ENCODE peak calls at places on chromosomes 1 and 21, in seven cellular contexts. Q is right lobe of liver, J is K562, A is heart left ventricle, O is sigmoid colon, I is esophagus squamous epithelium, U is transverse colon. E is an unnamed sample. For H3K36me3, the result is how much of the 10 kb centered on the place peaks cover.

GRCh38 chr1:87866416-87866815 is 537.7 kb downstream of the LMO4 start:
- DNase-seq in Q (no peak), J (no peak), A (no peak), O (no peak), I (no peak), U (no peak), E (no peak)

GRCh38 chr1:10280442-10281350 is 70.3 kb downstream of the KIF1B start:
- DNase-seq in Q (no peak), J (no peak), A (no peak), O (no peak), I (no peak), U (no peak), E (no peak)

GRCh38 chr21:46424621-46425020 is 34.1 kb upstream of the DIP2A start:
- DNase-seq in Q (no peak), J (no peak), A (no peak), O (no peak), I (no peak), U (no peak), E (no peak)

GRCh38 chr1:23601968-23602876 is 42.9 kb upstream of the ID3 start:
- DNase-seq in Q (no peak), J (no peak), A (no peak), O (no peak), I (no peak), U (no peak), E (no peak)

GRCh38 chr1:20279507-20279906 is 11.2 kb upstream of the VWA5B1 start:
- DNase-seq in Q (no peak), J (no peak), A (no peak), O (no peak), I (no peak), U (peak), E (no peak)

GRCh38 chr1:222618880-222619321 is 1.0 kb downstream of the MIA3 start:
- DNase-seq in Q (peak), J (peak), A (peak), O (peak), I (no peak), U (peak), E (no peak)

GRCh38 chr1:17538428-17539130 is 919 bp upstream of the ARHGEF10L start:
- DNase-seq in Q (no peak), J (no peak), A (no peak), O (peak), I (no peak), U (no peak), E (no peak)

GRCh38 chr1:210922666-210923065 is 211.3 kb downstream of the KCNH1 start:
- DNase-seq in Q (no peak), J (no peak), A (no peak), O (no peak), I (no peak), U (no peak), E (no peak)

GRCh38 chr1:56024155-56024554 is 555.2 kb downstream of the PLPP3 start:
- DNase-seq in Q (no peak), J (no peak), A (no peak), O (no peak), I (no peak), U (no peak), E (no peak)

GRCh38 chr1:245678866-245679411 is 524.2 kb downstream of the KIF26B start:
- DNase-seq in Q (no peak), J (no peak), A (no peak), O (no peak), I (no peak), U (no peak), E (no peak)

GRCh38 chr1:38029725-38030511 is 16.7 kb downstream of the POU3F1 start:
- DNase-seq in Q (no peak), J (no peak), A (no peak), O (peak), I (no peak), U (peak), E (peak)

GRCh38 chr1:207079706-207080246 is 8.9 kb upstream of the C4BPB start:
- DNase-seq in Q (no peak), J (peak), A (no peak), O (no peak), I (no peak), U (no peak), E (no peak)

GRCh38 chr1:208036177-208036808 is 125.4 kb upstream of the CD34 start:
- DNase-seq in Q (no peak), J (peak), A (no peak), O (no peak), I (no peak), U (no peak), E (no peak)

GRCh38 chr1:197342044-197342565 is 74.1 kb downstream of the CRB1 start:
- DNase-seq in Q (no peak), J (no peak), A (no peak), O (no peak), I (no peak), U (no peak), E (no peak)

GRCh38 chr1:67166196-67166595 is at the start of gene IL23R:
- DNase-seq in Q (no peak), J (no peak), A (peak), O (no peak), I (no peak), U (no peak), E (no peak)

GRCh38 chr21:35232545-35233176 is 183.6 kb upstream of the RUNX1 start:
- DNase-seq in Q (no peak), J (peak), A (no peak), O (no peak), I (no peak), U (no peak), E (no peak)

GRCh38 chr1:10515627-10516026 is 40.9 kb downstream of the PEX14 start:
- DNase-seq in Q (no peak), J (no peak), A (no peak), O (no peak), I (no peak), U (no peak), E (peak)

GRCh38 chr1:73065585-73065984 is 783.2 kb upstream of the NEGR1 start:
- DNase-seq in Q (no peak), J (no peak), A (no peak), O (no peak), I (no peak), U (no peak), E (no peak)

GRCh38 chr1:61078611-61079010 is 3.8 kb upstream of the NFIA start:
- DNase-seq in Q (no peak), J (no peak), A (no peak), O (no peak), I (no peak), U (no peak), E (no peak)

GRCh38 chr1:228275435-228276342 is 67.8 kb downstream of the OBSCN start:
- DNase-seq in Q (peak), J (peak), A (peak), O (peak), I (peak), U (peak), E (peak)

GRCh38 chr1:224929335-224930237 is at the start of gene DNAH14:
- DNase-seq in Q (peak), J (peak), A (peak), O (peak), I (no peak), U (peak), E (no peak)

GRCh38 chr1:198680174-198680871 is 41.5 kb downstream of the PTPRC start:
- DNase-seq in Q (no peak), J (no peak), A (no peak), O (no peak), I (no peak), U (no peak), E (no peak)

GRCh38 chr1:213523781-213524398 is 463.9 kb upstream of the PROX1 start:
- DNase-seq in Q (no peak), J (no peak), A (peak), O (no peak), I (no peak), U (no peak), E (no peak)

GRCh38 chr1:246428542-246429308 is 78.4 kb downstream of the SMYD3 start:
- DNase-seq in Q (no peak), J (no peak), A (no peak), O (no peak), I (no peak), U (no peak), E (no peak)

GRCh38 chr21:16579538-16579937 is 849.8 kb downstream of the USP25 start:
- DNase-seq in Q (no peak), J (no peak), A (no peak), O (no peak), I (no peak), U (no peak), E (no peak)

GRCh38 chr1:87956072-87956471 is 627.4 kb downstream of the LMO4 start:
- DNase-seq in Q (no peak), J (no peak), A (peak), O (peak), I (no peak), U (no peak), E (peak)

GRCh38 chr1:186325239-186325638 is 49.8 kb downstream of the TPR start:
- DNase-seq in Q (no peak), J (peak), A (no peak), O (no peak), I (no peak), U (no peak), E (no peak)

GRCh38 chr1:68319907-68320306 is 87.6 kb upstream of the WLS start:
- DNase-seq in Q (no peak), J (no peak), A (no peak), O (no peak), I (no peak), U (no peak), E (no peak)

GRCh38 chr1:12142141-12142823 is 24.5 kb upstream of the TNFRSF1B start:
- DNase-seq in Q (peak), J (no peak), A (no peak), O (no peak), I (no peak), U (no peak), E (no peak)

GRCh38 chr21:27329255-27329851 is 362.5 kb upstream of the ADAMTS5 start:
- DNase-seq in Q (no peak), J (no peak), A (no peak), O (peak), I (no peak), U (no peak), E (no peak)

GRCh38 chr1:226938903-226939438 is 1.1 kb upstream of the COQ8A start:
- DNase-seq in Q (no peak), J (no peak), A (no peak), O (no peak), I (no peak), U (no peak), E (no peak)

GRCh38 chr1:8137406-8138244 is 111.5 kb upstream of the ERRFI1 start:
- DNase-seq in Q (no peak), J (no peak), A (peak), O (peak), I (no peak), U (no peak), E (peak)

GRCh38 chr1:232184561-232185530 is 445.1 kb downstream of the SIPA1L2 start:
- DNase-seq in Q (no peak), J (no peak), A (no peak), O (no peak), I (no peak), U (no peak), E (no peak)

GRCh38 chr21:42593007-42593814 is 60.2 kb upstream of the PDE9A start:
- DNase-seq in Q (peak), J (peak), A (peak), O (peak), I (no peak), U (peak), E (peak)

GRCh38 chr1:40646385-40646784 is 19.1 kb downstream of the RIMS3 start:
- DNase-seq in Q (no peak), J (no peak), A (no peak), O (no peak), I (no peak), U (no peak), E (no peak)

GRCh38 chr1:243882276-243882675 is 32.2 kb upstream of the AKT3 start:
- DNase-seq in Q (no peak), J (no peak), A (no peak), O (no peak), I (no peak), U (no peak), E (no peak)

GRCh38 chr1:910311-910880 is 13.3 kb upstream of the SAMD11 start:
- DNase-seq in Q (peak), J (no peak), A (peak), O (peak), I (no peak), U (no peak), E (peak)

GRCh38 chr1:72357411-72357810 is 75.1 kb upstream of the NEGR1 start:
- DNase-seq in Q (no peak), J (no peak), A (no peak), O (no peak), I (no peak), U (no peak), E (no peak)

DNA sequence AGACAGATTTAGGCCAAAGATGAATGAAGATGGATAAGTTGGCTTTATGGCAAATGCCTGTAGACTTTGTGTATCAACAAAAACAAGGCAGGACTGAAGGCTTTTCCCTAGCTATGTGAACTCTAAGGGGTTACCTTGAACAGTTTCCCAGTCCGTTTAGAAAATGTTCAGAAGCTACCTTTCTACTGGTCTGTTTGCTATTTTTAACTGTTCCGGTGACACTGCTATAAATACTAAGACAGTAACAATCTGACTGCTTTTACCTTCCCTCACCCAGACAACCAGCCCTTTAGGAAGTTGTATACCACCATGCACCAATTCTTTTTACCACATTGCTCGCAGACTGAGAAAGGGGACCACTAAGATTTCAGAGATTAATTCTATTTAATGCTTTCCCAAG is 102.2 kb downstream of the PHTF1 start:
- DNase-seq in Q (no peak), J (no peak), A (no peak), O (no peak), I (no peak), U (no peak), E (no peak)
- H3K4me3 ChIP-seq in Q (no peak), J (no peak), A (no peak), O (no peak), I (no peak), U (no peak), E (no peak)

GRCh38 chr21:45363921-45364463 is 41.0 kb upstream of the COL18A1 start:
- DNase-seq in Q (peak), J (peak), A (peak), O (peak), I (no peak), U (peak), E (peak)
- TF ChIP-seq POLR2A in Q (peak), J (no peak), A (peak), O (no peak), I (peak), U (no peak), E (peak)

GRCh38 chr1:156471496-156472490 is 28.8 kb downstream of the MEF2D start:
- DNase-seq in Q (peak), J (no peak), A (peak), O (peak), I (no peak), U (peak), E (peak)
- H3K36me3 ChIP-seq in Q (under half), J (half or more), A (half or more), O (half or more), I (under half), U (under half), E (under half)

DNA sequence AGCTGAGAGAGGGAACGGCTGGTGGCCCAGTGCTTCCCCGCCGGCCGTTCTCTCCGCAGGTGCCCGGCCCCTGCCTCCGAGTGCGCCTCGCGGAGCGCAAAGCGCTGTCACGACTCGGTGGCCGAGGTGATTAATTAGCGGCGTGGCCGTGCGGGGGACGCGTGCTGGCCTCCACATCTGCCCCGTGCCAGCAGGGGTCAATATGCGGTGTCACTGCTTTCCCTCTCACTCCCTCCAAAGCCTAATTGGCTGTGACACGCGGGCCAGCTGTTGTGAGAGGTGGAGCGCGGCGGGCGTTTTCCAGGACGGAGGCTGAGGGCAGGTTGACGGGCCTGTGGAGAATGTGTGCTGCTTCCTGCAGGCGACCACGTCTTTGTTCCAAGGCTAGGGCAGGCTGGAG is 239.0 kb downstream of the LMX1A start:
- DNase-seq in Q (no peak), J (no peak), A (no peak), O (no peak), I (no peak), U (no peak), E (no peak)
- H3K4me3 ChIP-seq in Q (no peak), J (no peak), A (no peak), O (no peak), I (no peak), U (no peak), E (no peak)

E was measured in gastrocnemius medialis.